ENCODE peak calls at places on chromosomes 12 and 14, in five cellular contexts. One of them, this sample, is unnamed. For H3K27me3, the result is how much of the 10 kb centered on the place peaks cover.

GRCh38 chr12:3684449-3685051 is 68.4 kb downstream of the CRACR2A start:
- DNase-seq in uterus: no peak
- DNase-seq in cardiac muscle cell: peak
- DNase-seq in prostate gland: no peak
- DNase-seq in kidney epithelial cell: no peak
- DNase-seq in this sample: no peak

GRCh38 chr14:36241183-36241582 is 64.7 kb upstream of the PTCSC3 start:
- DNase-seq in cardiac muscle cell: no peak
- DNase-seq in prostate gland: no peak
- DNase-seq in uterus: no peak
- DNase-seq in kidney epithelial cell: no peak
- DNase-seq in this sample: no peak

GRCh38 chr12:57757771-57758170 is 2.9 kb downstream of the MARCHF9 start:
- DNase-seq in kidney epithelial cell: no peak
- DNase-seq in uterus: no peak
- DNase-seq in prostate gland: no peak
- DNase-seq in cardiac muscle cell: no peak
- DNase-seq in this sample: no peak

GRCh38 chr14:75562048-75562447 is 16.4 kb upstream of the FLVCR2 start:
- DNase-seq in kidney epithelial cell: peak
- DNase-seq in prostate gland: no peak
- DNase-seq in cardiac muscle cell: no peak
- DNase-seq in uterus: no peak
- DNase-seq in this sample: no peak

GRCh38 chr12:13195848-13196301 is 651 bp upstream of the EMP1 start:
- DNase-seq in kidney epithelial cell: no peak
- DNase-seq in uterus: peak
- DNase-seq in cardiac muscle cell: no peak
- DNase-seq in prostate gland: no peak
- DNase-seq in this sample: no peak

GRCh38 chr14:106185837-106186233 is 659.5 kb downstream of the TMEM121 start:
- DNase-seq in prostate gland: no peak
- DNase-seq in uterus: no peak
- DNase-seq in cardiac muscle cell: no peak
- DNase-seq in kidney epithelial cell: no peak
- DNase-seq in this sample: no peak

GRCh38 chr12:79378496-79378895 is 312.3 kb downstream of the PAWR start:
- DNase-seq in cardiac muscle cell: no peak
- DNase-seq in uterus: no peak
- DNase-seq in kidney epithelial cell: no peak
- DNase-seq in prostate gland: no peak
- DNase-seq in this sample: no peak

GRCh38 chr14:101519090-101519489 is 42.2 kb upstream of the DIO3 start:
- DNase-seq in kidney epithelial cell: no peak
- DNase-seq in prostate gland: no peak
- DNase-seq in cardiac muscle cell: no peak
- DNase-seq in uterus: no peak
- DNase-seq in this sample: no peak

GRCh38 chr12:32533971-32534590 is 134.7 kb downstream of the FGD4 start:
- DNase-seq in kidney epithelial cell: peak
- DNase-seq in prostate gland: peak
- DNase-seq in cardiac muscle cell: peak
- DNase-seq in uterus: peak
- DNase-seq in this sample: no peak

GRCh38 chr14:65411656-65412188 is 808 bp upstream of the FUT8 start:
- DNase-seq in cardiac muscle cell: peak
- DNase-seq in uterus: peak
- DNase-seq in prostate gland: peak
- DNase-seq in kidney epithelial cell: peak
- DNase-seq in this sample: peak

GRCh38 chr14:91061309-91061887 is 957 bp upstream of the RPS6KA5 start:
- DNase-seq in prostate gland: no peak
- DNase-seq in kidney epithelial cell: no peak
- DNase-seq in uterus: no peak
- DNase-seq in cardiac muscle cell: peak
- DNase-seq in this sample: no peak

GRCh38 chr14:91062600-91062999 is 2.2 kb upstream of the RPS6KA5 start:
- DNase-seq in cardiac muscle cell: no peak
- DNase-seq in uterus: no peak
- DNase-seq in prostate gland: no peak
- DNase-seq in kidney epithelial cell: no peak
- DNase-seq in this sample: no peak

GRCh38 chr14:91058017-91058675 is 2.3 kb downstream of the RPS6KA5 start:
- DNase-seq in uterus: no peak
- DNase-seq in cardiac muscle cell: no peak
- DNase-seq in prostate gland: no peak
- DNase-seq in kidney epithelial cell: peak
- DNase-seq in this sample: no peak

GRCh38 chr14:91060472-91061308 is at the start of gene RPS6KA5:
- DNase-seq in kidney epithelial cell: peak
- DNase-seq in uterus: peak
- DNase-seq in cardiac muscle cell: peak
- DNase-seq in prostate gland: peak
- DNase-seq in this sample: peak

GRCh38 chr14:91059576-91060471 is 617 bp downstream of the RPS6KA5 start:
- DNase-seq in cardiac muscle cell: peak
- DNase-seq in prostate gland: peak
- DNase-seq in uterus: peak
- DNase-seq in kidney epithelial cell: no peak
- DNase-seq in this sample: no peak
- TF ChIP-seq CTCF in cardiac muscle cell: peak
- TF ChIP-seq CTCF in prostate gland: no peak
- TF ChIP-seq CTCF in uterus: peak
- TF ChIP-seq CTCF in kidney epithelial cell: no peak
- TF ChIP-seq CTCF in this sample: no peak

DNA sequence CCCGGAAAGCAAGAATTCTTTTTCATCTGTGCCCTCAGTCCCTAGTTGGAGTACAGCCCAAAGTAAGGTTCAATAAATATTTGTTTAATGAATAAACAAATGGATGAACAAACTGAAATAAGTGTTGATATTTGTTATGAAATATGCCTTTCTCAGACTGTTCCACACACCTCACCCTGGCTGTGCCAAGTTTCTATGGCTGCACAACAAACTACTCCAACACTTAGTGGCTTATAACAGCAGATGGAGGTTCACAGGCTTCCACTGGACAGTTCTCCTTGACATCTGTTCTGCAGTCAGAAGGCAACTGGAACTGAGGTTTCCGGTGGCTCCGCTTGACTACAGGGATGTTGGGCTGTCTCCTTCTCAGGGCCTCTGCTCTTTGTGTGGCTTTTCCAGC is 197.1 kb downstream of the RGS6 start:
- DNase-seq in prostate gland: no peak
- DNase-seq in uterus: no peak
- DNase-seq in kidney epithelial cell: no peak
- DNase-seq in cardiac muscle cell: no peak
- DNase-seq in this sample: no peak
- H3K27me3 ChIP-seq in prostate gland: under half
- H3K27me3 ChIP-seq in uterus: under half
- H3K27me3 ChIP-seq in kidney epithelial cell: under half
- H3K27me3 ChIP-seq in cardiac muscle cell: under half
- H3K27me3 ChIP-seq in this sample: under half

GRCh38 chr14:80364274-80364673 is 153.0 kb upstream of the DIO2 start:
- DNase-seq in prostate gland: no peak
- DNase-seq in uterus: no peak
- DNase-seq in kidney epithelial cell: no peak
- DNase-seq in cardiac muscle cell: no peak
- DNase-seq in this sample: no peak
- TF ChIP-seq CTCF in prostate gland: no peak
- TF ChIP-seq CTCF in uterus: no peak
- TF ChIP-seq CTCF in kidney epithelial cell: peak
- TF ChIP-seq CTCF in cardiac muscle cell: peak
- TF ChIP-seq CTCF in this sample: peak

GRCh38 chr12:53743277-53744129 is 8.3 kb downstream of the CISTR start:
- DNase-seq in prostate gland: peak
- DNase-seq in kidney epithelial cell: no peak
- DNase-seq in uterus: peak
- DNase-seq in cardiac muscle cell: peak
- DNase-seq in this sample: no peak
- H3K27me3 ChIP-seq in prostate gland: under half
- H3K27me3 ChIP-seq in kidney epithelial cell: half or more
- H3K27me3 ChIP-seq in uterus: under half
- H3K27me3 ChIP-seq in cardiac muscle cell: half or more
- H3K27me3 ChIP-seq in this sample: under half

DNA sequence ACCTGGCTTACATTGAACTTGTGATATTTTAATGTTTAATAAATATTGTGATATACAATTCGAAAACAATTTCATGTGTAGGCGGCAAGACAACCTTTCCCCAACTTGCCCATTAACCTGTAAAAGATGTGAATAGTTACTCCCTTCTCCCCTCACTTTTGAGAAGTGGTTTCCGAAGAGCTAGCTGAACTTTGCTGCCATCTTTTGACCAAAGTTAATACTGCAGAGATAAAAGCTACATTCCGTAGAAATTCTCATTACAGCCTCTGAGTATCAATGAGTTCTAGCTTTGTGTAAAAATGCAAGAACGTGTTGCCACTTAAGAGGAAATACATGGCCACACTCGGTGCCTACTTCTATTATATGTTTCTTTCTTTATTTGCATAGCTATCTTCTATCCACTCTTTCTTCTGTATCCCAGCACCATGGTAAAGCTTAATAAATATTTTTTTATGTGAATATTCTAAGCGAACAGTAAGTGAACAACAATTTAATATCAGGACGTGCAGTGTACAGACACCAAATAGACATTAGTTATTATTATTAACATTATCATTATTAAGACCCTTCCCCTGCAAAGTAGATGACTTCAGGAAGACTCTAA is 105.1 kb upstream of the TMEM260 start:
- DNase-seq in cardiac muscle cell: peak
- DNase-seq in prostate gland: no peak
- DNase-seq in uterus: no peak
- DNase-seq in kidney epithelial cell: no peak
- DNase-seq in this sample: no peak
- TF ChIP-seq CTCF in cardiac muscle cell: peak
- TF ChIP-seq CTCF in prostate gland: peak
- TF ChIP-seq CTCF in uterus: peak
- TF ChIP-seq CTCF in kidney epithelial cell: peak
- TF ChIP-seq CTCF in this sample: peak

DNA sequence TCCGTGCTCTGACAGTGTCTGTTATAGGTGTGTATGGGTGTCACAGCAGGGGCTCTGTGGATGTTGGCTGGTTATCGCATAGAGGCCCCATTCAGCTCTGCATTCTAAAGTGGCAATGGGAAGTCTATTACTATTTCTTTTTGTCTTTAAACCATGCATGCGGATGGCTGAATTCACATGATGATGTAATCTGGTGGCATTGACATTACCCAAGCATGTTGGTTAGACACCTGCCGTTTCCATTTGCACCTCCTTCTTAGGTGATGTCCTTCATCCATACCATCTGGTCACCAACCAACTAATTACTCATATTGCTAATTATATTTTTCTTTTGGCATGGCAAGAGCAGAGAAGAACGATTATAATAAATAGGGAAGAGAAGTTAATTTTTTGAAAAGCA is 270.8 kb upstream of the RGS6 start:
- DNase-seq in cardiac muscle cell: no peak
- DNase-seq in uterus: no peak
- DNase-seq in prostate gland: no peak
- DNase-seq in kidney epithelial cell: no peak
- DNase-seq in this sample: no peak
- H3K27me3 ChIP-seq in cardiac muscle cell: under half
- H3K27me3 ChIP-seq in uterus: under half
- H3K27me3 ChIP-seq in prostate gland: under half
- H3K27me3 ChIP-seq in kidney epithelial cell: under half
- H3K27me3 ChIP-seq in this sample: under half

GRCh38 chr14:78340250-78340649 is 170.1 kb downstream of the NRXN3 start:
- DNase-seq in cardiac muscle cell: no peak
- DNase-seq in uterus: no peak
- DNase-seq in prostate gland: no peak
- DNase-seq in kidney epithelial cell: no peak
- DNase-seq in this sample: no peak
- TF ChIP-seq CTCF in cardiac muscle cell: no peak
- TF ChIP-seq CTCF in uterus: no peak
- TF ChIP-seq CTCF in prostate gland: no peak
- TF ChIP-seq CTCF in kidney epithelial cell: no peak
- TF ChIP-seq CTCF in this sample: no peak

GRCh38 chr12:122870867-122871664 is 24.9 kb downstream of the VPS37B start:
- DNase-seq in uterus: no peak
- DNase-seq in kidney epithelial cell: no peak
- DNase-seq in cardiac muscle cell: no peak
- DNase-seq in prostate gland: peak
- DNase-seq in this sample: no peak

GRCh38 chr12:122868471-122869177 is 27.3 kb downstream of the VPS37B start:
- DNase-seq in cardiac muscle cell: no peak
- DNase-seq in prostate gland: no peak
- DNase-seq in kidney epithelial cell: no peak
- DNase-seq in uterus: no peak
- DNase-seq in this sample: no peak

GRCh38 chr12:122869207-122869973 is 26.5 kb downstream of the VPS37B start:
- DNase-seq in cardiac muscle cell: no peak
- DNase-seq in prostate gland: no peak
- DNase-seq in kidney epithelial cell: no peak
- DNase-seq in uterus: no peak
- DNase-seq in this sample: no peak

GRCh38 chr12:122871851-122872785 is 23.8 kb downstream of the VPS37B start:
- DNase-seq in uterus: peak
- DNase-seq in kidney epithelial cell: peak
- DNase-seq in cardiac muscle cell: no peak
- DNase-seq in prostate gland: peak
- DNase-seq in this sample: no peak

DNA sequence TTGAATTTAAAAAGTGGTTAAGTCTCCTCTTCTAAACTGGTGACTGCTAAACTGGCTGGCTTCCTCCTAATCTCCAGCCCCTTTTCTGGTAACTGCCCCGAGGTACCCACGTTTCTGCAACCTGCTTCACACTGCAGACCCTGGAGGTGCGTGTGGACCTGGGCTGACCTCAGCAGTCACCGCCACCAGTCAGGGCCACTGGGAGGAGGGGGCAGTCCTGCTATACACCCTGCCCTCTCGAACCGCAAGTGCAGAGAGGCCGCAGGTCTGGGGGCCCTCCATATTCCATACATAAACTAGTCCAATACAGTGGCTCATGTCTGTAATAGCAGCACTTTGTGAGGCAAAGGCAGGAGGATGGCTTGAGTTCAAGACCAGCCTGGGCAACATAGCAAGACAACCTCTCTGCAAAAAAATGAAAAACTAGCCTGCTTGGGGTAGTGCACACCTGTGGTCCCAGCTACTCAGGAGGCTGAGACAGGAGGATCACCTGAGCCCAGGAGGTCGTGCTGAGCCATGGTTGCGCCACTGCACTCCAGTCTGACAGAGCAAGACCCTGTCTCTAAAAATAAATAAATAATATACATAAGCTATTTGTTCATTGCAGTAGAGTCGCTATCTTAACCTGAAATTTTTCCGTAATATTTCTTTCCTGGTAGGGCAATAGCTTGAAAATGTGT is 25.6 kb downstream of the VPS37B start:
- DNase-seq in uterus: no peak
- DNase-seq in kidney epithelial cell: no peak
- DNase-seq in prostate gland: no peak
- DNase-seq in cardiac muscle cell: no peak
- DNase-seq in this sample: no peak
- H3K27me3 ChIP-seq in uterus: under half
- H3K27me3 ChIP-seq in kidney epithelial cell: under half
- H3K27me3 ChIP-seq in prostate gland: under half
- H3K27me3 ChIP-seq in cardiac muscle cell: under half
- H3K27me3 ChIP-seq in this sample: under half